ENCODE peak calls at places on chromosome 13, in seven cellular contexts. One of them, this sample, is unnamed.

GRCh38 chr13:26228080-26228479 is 6.0 kb upstream of the RNF6 start:
- DNase-seq in activated T-cell treated with anti-CD3 and anti-CD28 coated beads for 4 hours: no peak
- DNase-seq in neural progenitor cell: no peak
- DNase-seq in GOT3: no peak
- DNase-seq in COR-L47: no peak
- DNase-seq in psoas muscle: no peak
- DNase-seq in frontal cortex: no peak
- DNase-seq in this sample: peak

GRCh38 chr13:99522288-99522687 is 21.0 kb downstream of the TM9SF2 start:
- DNase-seq in psoas muscle: no peak
- DNase-seq in GOT3: no peak
- DNase-seq in COR-L47: no peak
- DNase-seq in activated T-cell treated with anti-CD3 and anti-CD28 coated beads for 4 hours: no peak
- DNase-seq in frontal cortex: no peak
- DNase-seq in neural progenitor cell: no peak
- DNase-seq in this sample: no peak

GRCh38 chr13:32264407-32264806 is 50.8 kb downstream of the ZAR1L start:
- DNase-seq in COR-L47: no peak
- DNase-seq in GOT3: no peak
- DNase-seq in neural progenitor cell: no peak
- DNase-seq in psoas muscle: peak
- DNase-seq in activated T-cell treated with anti-CD3 and anti-CD28 coated beads for 4 hours: no peak
- DNase-seq in frontal cortex: no peak
- DNase-seq in this sample: no peak

GRCh38 chr13:44732503-44733098 is 156.5 kb upstream of the TSC22D1 start:
- DNase-seq in COR-L47: no peak
- DNase-seq in frontal cortex: no peak
- DNase-seq in activated T-cell treated with anti-CD3 and anti-CD28 coated beads for 4 hours: no peak
- DNase-seq in psoas muscle: peak
- DNase-seq in neural progenitor cell: no peak
- DNase-seq in GOT3: no peak
- DNase-seq in this sample: no peak

GRCh38 chr13:24709186-24709913 is 29.1 kb downstream of the ATP12A start:
- DNase-seq in COR-L47: no peak
- DNase-seq in psoas muscle: peak
- DNase-seq in GOT3: no peak
- DNase-seq in neural progenitor cell: no peak
- DNase-seq in frontal cortex: no peak
- DNase-seq in activated T-cell treated with anti-CD3 and anti-CD28 coated beads for 4 hours: peak
- DNase-seq in this sample: no peak

GRCh38 chr13:106275441-106276032 is 259.9 kb downstream of the EFNB2 start:
- DNase-seq in GOT3: no peak
- DNase-seq in neural progenitor cell: no peak
- DNase-seq in COR-L47: no peak
- DNase-seq in psoas muscle: no peak
- DNase-seq in activated T-cell treated with anti-CD3 and anti-CD28 coated beads for 4 hours: no peak
- DNase-seq in frontal cortex: no peak
- DNase-seq in this sample: no peak

GRCh38 chr13:27588405-27588804 is 31.9 kb downstream of the LNX2 start:
- DNase-seq in psoas muscle: no peak
- DNase-seq in frontal cortex: no peak
- DNase-seq in GOT3: no peak
- DNase-seq in activated T-cell treated with anti-CD3 and anti-CD28 coated beads for 4 hours: no peak
- DNase-seq in COR-L47: no peak
- DNase-seq in neural progenitor cell: no peak
- DNase-seq in this sample: no peak

GRCh38 chr13:23623394-23623793 is 53.2 kb downstream of the TNFRSF19 start:
- DNase-seq in psoas muscle: no peak
- DNase-seq in COR-L47: no peak
- DNase-seq in activated T-cell treated with anti-CD3 and anti-CD28 coated beads for 4 hours: no peak
- DNase-seq in frontal cortex: no peak
- DNase-seq in neural progenitor cell: no peak
- DNase-seq in GOT3: no peak
- DNase-seq in this sample: no peak

GRCh38 chr13:45799451-45799850 is 52.1 kb downstream of the SIAH3 start:
- DNase-seq in activated T-cell treated with anti-CD3 and anti-CD28 coated beads for 4 hours: no peak
- DNase-seq in psoas muscle: no peak
- DNase-seq in COR-L47: no peak
- DNase-seq in neural progenitor cell: peak
- DNase-seq in frontal cortex: no peak
- DNase-seq in GOT3: no peak
- DNase-seq in this sample: no peak

GRCh38 chr13:53201454-53202225 is 173.0 kb downstream of the OLFM4 start:
- DNase-seq in neural progenitor cell: peak
- DNase-seq in COR-L47: no peak
- DNase-seq in GOT3: no peak
- DNase-seq in frontal cortex: peak
- DNase-seq in activated T-cell treated with anti-CD3 and anti-CD28 coated beads for 4 hours: no peak
- DNase-seq in psoas muscle: peak
- DNase-seq in this sample: no peak